ENCODE peak calls at places on chromosomes 1 and 21, in seven cellular contexts. V, Q, K, S, F, Z and L are unnamed samples.

GRCh38 chr1:119091618-119092017 is 48.8 kb downstream of the WARS2 start:
- DNase-seq in V (no peak), Q (no peak), K (no peak), S (no peak), F (no peak), Z (no peak), L (no peak)

GRCh38 chr1:8342325-8342724 is 24.4 kb downstream of the SLC45A1 start:
- DNase-seq in V (no peak), Q (no peak), K (no peak), S (no peak), F (no peak), Z (peak), L (no peak)

GRCh38 chr1:77541162-77541545 is 141.3 kb downstream of the ZZZ3 start:
- DNase-seq in V (no peak), Q (no peak), K (no peak), S (no peak), F (no peak), Z (no peak), L (no peak)

GRCh38 chr21:44006656-44007055 is 5.5 kb upstream of the TRAPPC10 start:
- DNase-seq in V (no peak), Q (no peak), K (no peak), S (no peak), F (no peak), Z (peak), L (no peak)

GRCh38 chr1:10760566-10761502 is 35.6 kb downstream of the CASZ1 start:
- DNase-seq in V (no peak), Q (no peak), K (no peak), S (no peak), F (no peak), Z (no peak), L (no peak)

GRCh38 chr1:210360852-210361477 is 32.3 kb downstream of the HHAT start:
- DNase-seq in V (no peak), Q (no peak), K (no peak), S (peak), F (peak), Z (peak), L (no peak)

GRCh38 chr1:208242186-208242585 is 2.0 kb downstream of the PLXNA2 start:
- DNase-seq in V (no peak), Q (no peak), K (no peak), S (no peak), F (no peak), Z (no peak), L (no peak)

GRCh38 chr1:183227963-183228649 is 42.0 kb downstream of the LAMC2 start:
- DNase-seq in V (peak), Q (peak), K (no peak), S (peak), F (peak), Z (peak), L (peak)

GRCh38 chr1:197451424-197451823 is 183.4 kb downstream of the CRB1 start:
- DNase-seq in V (no peak), Q (no peak), K (no peak), S (no peak), F (no peak), Z (no peak), L (no peak)

GRCh38 chr1:94755675-94756074 is 64.5 kb upstream of the SLC44A3 start:
- DNase-seq in V (no peak), Q (no peak), K (no peak), S (no peak), F (no peak), Z (peak), L (no peak)

GRCh38 chr1:183022202-183023145 is 746 bp upstream of the LAMC1 start:
- DNase-seq in V (no peak), Q (peak), K (no peak), S (peak), F (peak), Z (peak), L (peak)

GRCh38 chr1:37292789-37293188 is 181.6 kb upstream of the ZC3H12A start:
- DNase-seq in V (no peak), Q (no peak), K (no peak), S (no peak), F (no peak), Z (no peak), L (no peak)

GRCh38 chr1:58412071-58412580 is 134.4 kb downstream of the OMA1 start:
- DNase-seq in V (no peak), Q (no peak), K (no peak), S (no peak), F (no peak), Z (peak), L (no peak)

GRCh38 chr1:109969430-109969829 is 15.1 kb upstream of the AHCYL1 start:
- DNase-seq in V (no peak), Q (no peak), K (no peak), S (no peak), F (peak), Z (peak), L (no peak)

GRCh38 chr21:33299181-33299752 is 25.5 kb upstream of the IFNAR1 start:
- DNase-seq in V (peak), Q (peak), K (no peak), S (no peak), F (peak), Z (no peak), L (no peak)

GRCh38 chr1:199545780-199546179 is 481.7 kb upstream of the NR5A2 start:
- DNase-seq in V (no peak), Q (no peak), K (no peak), S (no peak), F (no peak), Z (peak), L (no peak)

GRCh38 chr21:33394260-33394659 is 9.0 kb upstream of the IFNGR2 start:
- DNase-seq in V (no peak), Q (no peak), K (no peak), S (no peak), F (no peak), Z (no peak), L (no peak)

GRCh38 chr21:46096596-46096981 is 1.3 kb upstream of the COL6A2 start:
- DNase-seq in V (no peak), Q (peak), K (no peak), S (no peak), F (no peak), Z (no peak), L (peak)

GRCh38 chr1:231200417-231201031 is 38.7 kb downstream of the TRIM67 start:
- DNase-seq in V (no peak), Q (no peak), K (no peak), S (no peak), F (no peak), Z (peak), L (no peak)

GRCh38 chr1:20307026-20307425 is 16.4 kb downstream of the VWA5B1 start:
- DNase-seq in V (no peak), Q (no peak), K (no peak), S (no peak), F (no peak), Z (no peak), L (no peak)

GRCh38 chr21:28949318-28949717 is 43.4 kb downstream of the LTN1 start:
- DNase-seq in V (no peak), Q (no peak), K (no peak), S (no peak), F (no peak), Z (no peak), L (no peak)

GRCh38 chr1:240649733-240650700 is 38.1 kb upstream of the GREM2 start:
- DNase-seq in V (no peak), Q (no peak), K (no peak), S (no peak), F (no peak), Z (no peak), L (no peak)

GRCh38 chr1:229756666-229757065 is 130.6 kb downstream of the URB2 start:
- DNase-seq in V (no peak), Q (no peak), K (no peak), S (no peak), F (no peak), Z (peak), L (no peak)

GRCh38 chr1:29642519-29642918 is 406.2 kb downstream of the PTPRU start:
- DNase-seq in V (no peak), Q (no peak), K (no peak), S (no peak), F (no peak), Z (no peak), L (no peak)

GRCh38 chr1:210598135-210598652 is 269.5 kb downstream of the HHAT start:
- DNase-seq in V (no peak), Q (no peak), K (no peak), S (no peak), F (no peak), Z (peak), L (no peak)

GRCh38 chr1:22131875-22132486 is 10.9 kb downstream of the WNT4 start:
- DNase-seq in V (peak), Q (peak), K (no peak), S (peak), F (peak), Z (peak), L (peak)

GRCh38 chr1:38250356-38250755 is 203.8 kb upstream of the POU3F1 start:
- DNase-seq in V (no peak), Q (no peak), K (no peak), S (no peak), F (no peak), Z (no peak), L (no peak)

GRCh38 chr1:235207202-235207565 is 46.1 kb upstream of the RBM34 start:
- DNase-seq in V (no peak), Q (no peak), K (no peak), S (no peak), F (no peak), Z (peak), L (no peak)

GRCh38 chr1:205775717-205776056 is 405 bp upstream of the RAB29 start:
- DNase-seq in V (no peak), Q (no peak), K (no peak), S (no peak), F (no peak), Z (peak), L (no peak)

GRCh38 chr21:26732442-26733221 is 112.6 kb downstream of the ADAMTS1 start:
- DNase-seq in V (no peak), Q (peak), K (no peak), S (peak), F (no peak), Z (peak), L (no peak)

GRCh38 chr1:165342588-165342987 is 13.9 kb downstream of the LMX1A start:
- DNase-seq in V (no peak), Q (no peak), K (no peak), S (no peak), F (peak), Z (no peak), L (no peak)

GRCh38 chr1:223010552-223011229 is 132.4 kb downstream of the TLR5 start:
- DNase-seq in V (no peak), Q (no peak), K (no peak), S (no peak), F (no peak), Z (no peak), L (no peak)

GRCh38 chr1:228914700-228915099 is 179.4 kb downstream of the RHOU start:
- DNase-seq in V (no peak), Q (no peak), K (no peak), S (no peak), F (no peak), Z (no peak), L (no peak)

GRCh38 chr1:219498666-219499065 is 114.2 kb downstream of the ZC3H11B start:
- DNase-seq in V (no peak), Q (no peak), K (no peak), S (no peak), F (no peak), Z (no peak), L (no peak)

GRCh38 chr21:26939532-26940181 is 27.2 kb downstream of the ADAMTS5 start:
- DNase-seq in V (no peak), Q (no peak), K (no peak), S (no peak), F (no peak), Z (no peak), L (no peak)